ENCODE peak calls at places on chromosomes 11 and 22, in ten cellular contexts. One of them, this sample, is unnamed.

GRCh38 chr11:17171916-17172315 is 35.9 kb downstream of the PIK3C2A start:
- DNase-seq in neuronal stem cell: no peak
- DNase-seq in keratinocyte: no peak
- DNase-seq in psoas muscle: no peak
- DNase-seq in OCI-LY7: no peak
- DNase-seq in cardiac muscle cell: no peak
- DNase-seq in naive thymus-derived CD4-positive, alpha-beta T cell: no peak
- DNase-seq in upper lobe of left lung: no peak
- DNase-seq in mesendoderm: peak; percentile 20
- DNase-seq in esophagus muscularis mucosa: no peak
- DNase-seq in this sample: no peak

GRCh38 chr11:21931436-21932101 is 261.3 kb upstream of the ANO5 start:
- DNase-seq in neuronal stem cell: no peak
- DNase-seq in keratinocyte: no peak
- DNase-seq in psoas muscle: no peak
- DNase-seq in OCI-LY7: no peak
- DNase-seq in cardiac muscle cell: no peak
- DNase-seq in naive thymus-derived CD4-positive, alpha-beta T cell: no peak
- DNase-seq in upper lobe of left lung: no peak
- DNase-seq in mesendoderm: no peak
- DNase-seq in esophagus muscularis mucosa: no peak
- DNase-seq in this sample: no peak

GRCh38 chr11:1053121-1053901 is 16.8 kb upstream of the MUC6 start:
- DNase-seq in neuronal stem cell: no peak
- DNase-seq in keratinocyte: no peak
- DNase-seq in psoas muscle: peak; percentile 44
- DNase-seq in OCI-LY7: no peak
- DNase-seq in cardiac muscle cell: no peak
- DNase-seq in naive thymus-derived CD4-positive, alpha-beta T cell: no peak
- DNase-seq in upper lobe of left lung: peak; percentile 69
- DNase-seq in mesendoderm: no peak
- DNase-seq in esophagus muscularis mucosa: no peak
- DNase-seq in this sample: no peak

GRCh38 chr22:47337161-47337621 is 574.7 kb downstream of the TBC1D22A start:
- DNase-seq in neuronal stem cell: no peak
- DNase-seq in keratinocyte: no peak
- DNase-seq in psoas muscle: no peak
- DNase-seq in OCI-LY7: no peak
- DNase-seq in cardiac muscle cell: no peak
- DNase-seq in naive thymus-derived CD4-positive, alpha-beta T cell: no peak
- DNase-seq in upper lobe of left lung: no peak
- DNase-seq in mesendoderm: no peak
- DNase-seq in esophagus muscularis mucosa: peak; percentile 80
- DNase-seq in this sample: peak; percentile 75

GRCh38 chr11:111918390-111919256 is at the start of gene C11orf52:
- DNase-seq in neuronal stem cell: no peak
- DNase-seq in keratinocyte: no peak
- DNase-seq in psoas muscle: peak; percentile 81
- DNase-seq in OCI-LY7: no peak
- DNase-seq in cardiac muscle cell: peak; percentile 73
- DNase-seq in naive thymus-derived CD4-positive, alpha-beta T cell: no peak
- DNase-seq in upper lobe of left lung: no peak
- DNase-seq in mesendoderm: peak; percentile 93
- DNase-seq in esophagus muscularis mucosa: peak; percentile 84
- DNase-seq in this sample: no peak

GRCh38 chr11:10601722-10602281 is 33.3 kb upstream of the LYVE1 start:
- DNase-seq in neuronal stem cell: no peak
- DNase-seq in keratinocyte: no peak
- DNase-seq in psoas muscle: peak; percentile 67
- DNase-seq in OCI-LY7: no peak
- DNase-seq in cardiac muscle cell: no peak
- DNase-seq in naive thymus-derived CD4-positive, alpha-beta T cell: no peak
- DNase-seq in upper lobe of left lung: no peak
- DNase-seq in mesendoderm: no peak
- DNase-seq in esophagus muscularis mucosa: peak; percentile 91
- DNase-seq in this sample: peak; percentile 85

GRCh38 chr11:46952553-46952952 is 16.0 kb downstream of the CSTPP1 start:
- DNase-seq in neuronal stem cell: no peak
- DNase-seq in keratinocyte: no peak
- DNase-seq in psoas muscle: no peak
- DNase-seq in OCI-LY7: no peak
- DNase-seq in cardiac muscle cell: no peak
- DNase-seq in naive thymus-derived CD4-positive, alpha-beta T cell: no peak
- DNase-seq in upper lobe of left lung: no peak
- DNase-seq in mesendoderm: no peak
- DNase-seq in esophagus muscularis mucosa: no peak
- DNase-seq in this sample: no peak

GRCh38 chr11:86256608-86257007 is 12.1 kb downstream of the EED start:
- DNase-seq in neuronal stem cell: no peak
- DNase-seq in keratinocyte: no peak
- DNase-seq in psoas muscle: no peak
- DNase-seq in OCI-LY7: no peak
- DNase-seq in cardiac muscle cell: no peak
- DNase-seq in naive thymus-derived CD4-positive, alpha-beta T cell: no peak
- DNase-seq in upper lobe of left lung: no peak
- DNase-seq in mesendoderm: no peak
- DNase-seq in esophagus muscularis mucosa: no peak
- DNase-seq in this sample: no peak

GRCh38 chr11:2517016-2517385 is 72.2 kb downstream of the KCNQ1 start:
- DNase-seq in neuronal stem cell: no peak
- DNase-seq in keratinocyte: no peak
- DNase-seq in psoas muscle: peak; percentile 44
- DNase-seq in OCI-LY7: no peak
- DNase-seq in cardiac muscle cell: no peak
- DNase-seq in naive thymus-derived CD4-positive, alpha-beta T cell: no peak
- DNase-seq in upper lobe of left lung: peak; percentile 60
- DNase-seq in mesendoderm: no peak
- DNase-seq in esophagus muscularis mucosa: no peak
- DNase-seq in this sample: no peak

GRCh38 chr11:3835100-3835485 is 5.7 kb downstream of the RHOG start:
- DNase-seq in neuronal stem cell: no peak
- DNase-seq in keratinocyte: no peak
- DNase-seq in psoas muscle: no peak
- DNase-seq in OCI-LY7: no peak
- DNase-seq in cardiac muscle cell: no peak
- DNase-seq in naive thymus-derived CD4-positive, alpha-beta T cell: no peak
- DNase-seq in upper lobe of left lung: no peak
- DNase-seq in mesendoderm: peak; percentile 21
- DNase-seq in esophagus muscularis mucosa: no peak
- DNase-seq in this sample: no peak

GRCh38 chr11:76803023-76803422 is 19.9 kb downstream of the TSKU start:
- DNase-seq in neuronal stem cell: no peak
- DNase-seq in keratinocyte: no peak
- DNase-seq in psoas muscle: no peak
- DNase-seq in OCI-LY7: no peak
- DNase-seq in cardiac muscle cell: no peak
- DNase-seq in naive thymus-derived CD4-positive, alpha-beta T cell: no peak
- DNase-seq in upper lobe of left lung: no peak
- DNase-seq in mesendoderm: no peak
- DNase-seq in esophagus muscularis mucosa: peak; percentile 90
- DNase-seq in this sample: no peak

DNA sequence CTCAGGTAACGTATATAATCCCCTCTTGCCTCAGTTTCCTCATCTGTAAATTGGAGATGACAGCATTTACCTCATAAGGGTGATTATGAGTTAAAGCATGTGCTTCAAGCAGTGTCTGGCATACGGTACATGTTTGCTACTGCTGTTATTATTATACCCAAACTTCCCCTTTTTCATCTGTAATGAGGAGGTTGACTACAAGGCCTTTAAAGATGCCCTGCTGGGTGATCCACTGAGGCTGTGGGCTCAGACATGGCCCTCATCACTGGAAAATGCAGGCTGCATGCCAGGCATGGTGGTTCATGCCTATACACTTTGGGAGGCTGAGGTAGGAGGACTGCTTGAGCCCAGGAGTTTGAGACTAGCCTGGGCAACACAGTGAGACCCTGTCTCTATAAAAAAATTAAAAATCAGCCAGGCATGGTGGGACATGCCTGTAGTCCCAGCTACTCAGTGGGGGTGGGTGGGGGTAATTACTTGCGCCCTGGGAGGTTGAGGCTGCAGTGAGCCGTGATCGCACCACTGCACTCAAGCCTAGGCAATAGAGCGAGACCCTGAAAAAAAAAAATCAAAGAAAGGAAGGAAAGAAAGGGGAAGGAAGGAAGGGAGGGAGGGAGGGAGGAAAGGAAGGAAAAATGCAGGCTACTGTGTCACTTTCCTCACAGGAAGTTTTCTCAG is 4.3 kb downstream of the PIK3IP1 start:
- DNase-seq in neuronal stem cell: no peak
- DNase-seq in keratinocyte: no peak
- DNase-seq in psoas muscle: no peak
- DNase-seq in OCI-LY7: peak; percentile 63
- DNase-seq in cardiac muscle cell: no peak
- DNase-seq in naive thymus-derived CD4-positive, alpha-beta T cell: no peak
- DNase-seq in upper lobe of left lung: no peak
- DNase-seq in mesendoderm: no peak
- DNase-seq in esophagus muscularis mucosa: no peak
- DNase-seq in this sample: peak; percentile 78
- H3K36me3 ChIP-seq in neuronal stem cell: no peaks in the 10 kb centered on the region
- H3K36me3 ChIP-seq in keratinocyte: peaks cover 14% of the 10 kb centered on the region
- H3K36me3 ChIP-seq in psoas muscle: peaks cover 3% of the 10 kb centered on the region
- H3K36me3 ChIP-seq in OCI-LY7: peaks cover 17% of the 10 kb centered on the region
- H3K36me3 ChIP-seq in cardiac muscle cell: no peaks in the 10 kb centered on the region
- H3K36me3 ChIP-seq in naive thymus-derived CD4-positive, alpha-beta T cell: peaks cover 76% of the 10 kb centered on the region
- H3K36me3 ChIP-seq in upper lobe of left lung: peaks cover 17% of the 10 kb centered on the region
- H3K36me3 ChIP-seq in mesendoderm: no peaks in the 10 kb centered on the region
- H3K36me3 ChIP-seq in esophagus muscularis mucosa: peaks cover 68% of the 10 kb centered on the region
- H3K36me3 ChIP-seq in this sample: peaks cover 40% of the 10 kb centered on the region

DNA sequence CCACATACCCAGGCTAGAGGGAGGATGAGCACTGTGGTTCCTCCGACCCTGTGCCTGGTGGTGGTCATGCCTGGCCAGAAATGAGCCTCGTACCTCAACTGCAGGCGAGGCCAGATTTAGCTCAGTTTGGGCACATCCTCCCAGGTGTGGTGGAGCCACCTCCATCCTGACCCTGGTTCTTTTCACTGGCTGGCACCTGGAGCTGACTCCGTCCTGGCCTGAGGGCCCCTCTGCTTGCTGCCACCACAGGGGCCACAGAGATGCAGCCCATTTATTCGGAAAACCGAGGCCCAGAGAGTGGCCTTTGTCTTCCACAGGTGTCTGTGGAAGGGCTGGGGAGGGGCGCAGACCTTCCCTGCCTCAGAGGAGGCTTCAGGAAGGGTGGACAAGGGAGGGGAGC is 9.0 kb upstream of the ARFGAP3 start:
- DNase-seq in neuronal stem cell: no peak
- DNase-seq in keratinocyte: no peak
- DNase-seq in psoas muscle: no peak
- DNase-seq in OCI-LY7: no peak
- DNase-seq in cardiac muscle cell: no peak
- DNase-seq in naive thymus-derived CD4-positive, alpha-beta T cell: no peak
- DNase-seq in upper lobe of left lung: peak; percentile 15
- DNase-seq in mesendoderm: no peak
- DNase-seq in esophagus muscularis mucosa: no peak
- DNase-seq in this sample: no peak
- H3K27ac ChIP-seq in neuronal stem cell: no peak overlapping the region
- H3K27ac ChIP-seq in keratinocyte: peak overlapping the region; percentile 30
- H3K27ac ChIP-seq in psoas muscle: no peak overlapping the region
- H3K27ac ChIP-seq in OCI-LY7: no peak overlapping the region
- H3K27ac ChIP-seq in cardiac muscle cell: no peak overlapping the region
- H3K27ac ChIP-seq in naive thymus-derived CD4-positive, alpha-beta T cell: no peak overlapping the region
- H3K27ac ChIP-seq in upper lobe of left lung: no peak overlapping the region
- H3K27ac ChIP-seq in mesendoderm: no peak overlapping the region
- H3K27ac ChIP-seq in esophagus muscularis mucosa: no peak overlapping the region
- H3K27ac ChIP-seq in this sample: no peak overlapping the region

GRCh38 chr22:21941921-21942320 is 10.7 kb downstream of the PPM1F start:
- DNase-seq in neuronal stem cell: no peak
- DNase-seq in keratinocyte: no peak
- DNase-seq in psoas muscle: no peak
- DNase-seq in OCI-LY7: no peak
- DNase-seq in cardiac muscle cell: no peak
- DNase-seq in naive thymus-derived CD4-positive, alpha-beta T cell: no peak
- DNase-seq in upper lobe of left lung: no peak
- DNase-seq in mesendoderm: no peak
- DNase-seq in esophagus muscularis mucosa: no peak
- DNase-seq in this sample: no peak

GRCh38 chr22:21943571-21944448 is 8.8 kb downstream of the PPM1F start:
- DNase-seq in neuronal stem cell: no peak
- DNase-seq in keratinocyte: no peak
- DNase-seq in psoas muscle: no peak
- DNase-seq in OCI-LY7: no peak
- DNase-seq in cardiac muscle cell: no peak
- DNase-seq in naive thymus-derived CD4-positive, alpha-beta T cell: no peak
- DNase-seq in upper lobe of left lung: no peak
- DNase-seq in mesendoderm: no peak
- DNase-seq in esophagus muscularis mucosa: no peak
- DNase-seq in this sample: no peak

GRCh38 chr22:21942939-21943338 is 9.7 kb downstream of the PPM1F start:
- DNase-seq in neuronal stem cell: no peak
- DNase-seq in keratinocyte: no peak
- DNase-seq in psoas muscle: no peak
- DNase-seq in OCI-LY7: no peak
- DNase-seq in cardiac muscle cell: no peak
- DNase-seq in naive thymus-derived CD4-positive, alpha-beta T cell: no peak
- DNase-seq in upper lobe of left lung: no peak
- DNase-seq in mesendoderm: no peak
- DNase-seq in esophagus muscularis mucosa: no peak
- DNase-seq in this sample: no peak

GRCh38 chr22:21940521-21940920 is 12.1 kb downstream of the PPM1F start:
- DNase-seq in neuronal stem cell: no peak
- DNase-seq in keratinocyte: no peak
- DNase-seq in psoas muscle: no peak
- DNase-seq in OCI-LY7: no peak
- DNase-seq in cardiac muscle cell: no peak
- DNase-seq in naive thymus-derived CD4-positive, alpha-beta T cell: no peak
- DNase-seq in upper lobe of left lung: no peak
- DNase-seq in mesendoderm: no peak
- DNase-seq in esophagus muscularis mucosa: no peak
- DNase-seq in this sample: no peak

DNA sequence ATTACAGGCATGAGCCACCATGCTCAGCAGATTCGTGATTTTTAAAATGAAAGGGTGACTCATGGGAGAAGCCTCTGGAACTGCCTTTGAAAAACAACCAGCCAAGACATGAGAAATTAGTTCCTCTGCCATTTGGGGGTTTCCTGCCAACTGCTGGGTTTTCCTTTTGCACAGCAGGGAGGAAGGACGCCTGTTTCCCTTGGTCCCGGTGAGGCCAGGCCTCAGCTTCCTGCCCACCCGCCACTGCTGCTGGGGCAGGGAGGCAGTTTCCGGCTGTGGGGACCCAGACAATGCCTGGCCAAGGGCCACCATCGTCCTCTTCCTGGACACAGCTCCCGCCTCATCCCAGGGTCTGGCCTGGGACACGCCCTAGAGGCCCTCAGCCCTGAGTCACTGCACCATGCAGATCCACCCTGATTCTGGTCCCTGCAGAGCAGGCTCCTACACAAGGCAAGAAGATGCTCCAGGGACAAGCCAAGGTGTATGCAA is 10.2 kb downstream of the PPM1F start:
- DNase-seq in neuronal stem cell: no peak
- DNase-seq in keratinocyte: peak; percentile 44
- DNase-seq in psoas muscle: peak; percentile 92
- DNase-seq in OCI-LY7: no peak
- DNase-seq in cardiac muscle cell: no peak
- DNase-seq in naive thymus-derived CD4-positive, alpha-beta T cell: no peak
- DNase-seq in upper lobe of left lung: no peak
- DNase-seq in mesendoderm: no peak
- DNase-seq in esophagus muscularis mucosa: no peak
- DNase-seq in this sample: no peak
- H3K4me1 ChIP-seq in neuronal stem cell: peaks cover 10% of the 10 kb centered on the region
- H3K4me1 ChIP-seq in keratinocyte: peaks cover 42% of the 10 kb centered on the region
- H3K4me1 ChIP-seq in psoas muscle: peaks cover 45% of the 10 kb centered on the region
- H3K4me1 ChIP-seq in OCI-LY7: peaks cover 28% of the 10 kb centered on the region
- H3K4me1 ChIP-seq in cardiac muscle cell: peaks cover 4% of the 10 kb centered on the region
- H3K4me1 ChIP-seq in naive thymus-derived CD4-positive, alpha-beta T cell: peaks cover 11% of the 10 kb centered on the region
- H3K4me1 ChIP-seq in upper lobe of left lung: peaks cover 99% of the 10 kb centered on the region
- H3K4me1 ChIP-seq in mesendoderm: peaks cover 4% of the 10 kb centered on the region
- H3K4me1 ChIP-seq in esophagus muscularis mucosa: peaks cover 94% of the 10 kb centered on the region
- H3K4me1 ChIP-seq in this sample: peaks cover 94% of the 10 kb centered on the region

GRCh38 chr22:34004058-34004457 is 83.8 kb upstream of the LARGE1 start:
- DNase-seq in neuronal stem cell: no peak
- DNase-seq in keratinocyte: no peak
- DNase-seq in psoas muscle: no peak
- DNase-seq in OCI-LY7: no peak
- DNase-seq in cardiac muscle cell: no peak
- DNase-seq in naive thymus-derived CD4-positive, alpha-beta T cell: no peak
- DNase-seq in upper lobe of left lung: no peak
- DNase-seq in mesendoderm: no peak
- DNase-seq in esophagus muscularis mucosa: no peak
- DNase-seq in this sample: peak; percentile 40
- H3K36me3 ChIP-seq in neuronal stem cell: no peaks in the 10 kb centered on the region
- H3K36me3 ChIP-seq in keratinocyte: no peaks in the 10 kb centered on the region
- H3K36me3 ChIP-seq in psoas muscle: no peaks in the 10 kb centered on the region
- H3K36me3 ChIP-seq in OCI-LY7: no peaks in the 10 kb centered on the region
- H3K36me3 ChIP-seq in cardiac muscle cell: no peaks in the 10 kb centered on the region
- H3K36me3 ChIP-seq in naive thymus-derived CD4-positive, alpha-beta T cell: no peaks in the 10 kb centered on the region
- H3K36me3 ChIP-seq in upper lobe of left lung: no peaks in the 10 kb centered on the region
- H3K36me3 ChIP-seq in mesendoderm: no peaks in the 10 kb centered on the region
- H3K36me3 ChIP-seq in esophagus muscularis mucosa: no peaks in the 10 kb centered on the region
- H3K36me3 ChIP-seq in this sample: no peaks in the 10 kb centered on the region

This sample was measured in vagina.